ENCODE peak calls at places on chromosomes 7 and 10, in six cellular contexts. W, D, O, Q, K and J are unnamed samples.
A peak's percentile ranks its signal among the peaks of the same experiment; 100 is the strongest.

GRCh38 chr10:59865101-59865500 is 41.3 kb downstream of the CCDC6 start:
- DNase-seq in W (no peak), D (peak; percentile 42), O (peak; percentile 36), Q (peak; percentile 70), K (peak; percentile 84), J (peak; percentile 74)

GRCh38 chr10:2688958-2689357 is 378.4 kb upstream of the PFKP start:
- DNase-seq in W (no peak), D (no peak), O (no peak), Q (no peak), K (no peak), J (no peak)

GRCh38 chr7:151838861-151839381 is 38.0 kb downstream of the PRKAG2 start:
- DNase-seq in W (no peak), D (no peak), O (no peak), Q (no peak), K (peak; percentile 31), J (no peak)

GRCh38 chr10:104648421-104648820 is 7.3 kb downstream of the SORCS3 start:
- DNase-seq in W (no peak), D (no peak), O (no peak), Q (no peak), K (no peak), J (no peak)

GRCh38 chr7:117863618-117864017 is 9.6 kb downstream of the CTTNBP2 start:
- DNase-seq in W (no peak), D (no peak), O (peak; percentile 10), Q (no peak), K (no peak), J (no peak)

GRCh38 chr10:76129213-76129612 is 697.8 kb downstream of the LRMDA start:
- DNase-seq in W (no peak), D (no peak), O (no peak), Q (no peak), K (no peak), J (no peak)

GRCh38 chr10:102782698-102783540 is 39.2 kb downstream of the WBP1L start:
- DNase-seq in W (peak; percentile 100), D (peak; percentile 63), O (peak; percentile 99), Q (peak; percentile 96), K (peak; percentile 74), J (peak; percentile 28)

GRCh38 chr10:124740374-124741280 is 3.6 kb downstream of the FAM53B start:
- DNase-seq in W (no peak), D (peak; percentile 73), O (peak; percentile 44), Q (peak; percentile 88), K (peak; percentile 84), J (peak; percentile 71)

GRCh38 chr7:129703751-129704150 is 92.2 kb downstream of the NRF1 start:
- DNase-seq in W (no peak), D (no peak), O (peak; percentile 18), Q (no peak), K (no peak), J (no peak)

GRCh38 chr7:94580601-94581000 is 71.0 kb downstream of the CASD1 start:
- DNase-seq in W (peak; percentile 50), D (no peak), O (peak; percentile 63), Q (peak; percentile 31), K (peak; percentile 41), J (no peak)

GRCh38 chr7:116511552-116512523 is 12.3 kb downstream of the CAV2 start:
- DNase-seq in W (peak; percentile 65), D (peak; percentile 50), O (peak; percentile 74), Q (peak; percentile 90), K (peak; percentile 87), J (peak; percentile 19)

GRCh38 chr7:101534873-101535272 is 94.2 kb downstream of the MYL10 start:
- DNase-seq in W (no peak), D (no peak), O (no peak), Q (no peak), K (no peak), J (no peak)

GRCh38 chr10:5588080-5588453 is 63.3 kb downstream of the CALML3 start:
- DNase-seq in W (no peak), D (no peak), O (no peak), Q (no peak), K (no peak), J (no peak)

GRCh38 chr10:112407696-112408095 is 33.8 kb downstream of the ACSL5 start:
- DNase-seq in W (no peak), D (no peak), O (no peak), Q (no peak), K (no peak), J (no peak)

GRCh38 chr7:142793156-142793555 is 22.4 kb downstream of the PRSS2 start:
- DNase-seq in W (peak; percentile 64), D (no peak), O (peak; percentile 75), Q (peak; percentile 9), K (no peak), J (no peak)

GRCh38 chr10:130551676-130552075 is 415.5 kb downstream of the GLRX3 start:
- DNase-seq in W (no peak), D (no peak), O (no peak), Q (no peak), K (no peak), J (no peak)

GRCh38 chr7:38424750-38425463 is 151.5 kb upstream of the TARP start:
- DNase-seq in W (no peak), D (no peak), O (no peak), Q (no peak), K (no peak), J (no peak)

GRCh38 chr10:80202934-80203834 is 2.2 kb downstream of the ANXA11 start:
- DNase-seq in W (peak; percentile 89), D (peak; percentile 86), O (peak; percentile 93), Q (peak; percentile 14), K (peak; percentile 69), J (peak; percentile 75)

GRCh38 chr10:47406870-47407648 is 23.0 kb upstream of the ZNF488 start:
- DNase-seq in W (peak; percentile 83), D (no peak), O (peak; percentile 88), Q (peak; percentile 97), K (peak; percentile 96), J (no peak)

GRCh38 chr7:24336461-24336860 is 52.5 kb downstream of the NPY start:
- DNase-seq in W (no peak), D (no peak), O (no peak), Q (no peak), K (peak; percentile 9), J (no peak)

GRCh38 chr7:112986256-112987031 is 100.2 kb downstream of the GPR85 start:
- DNase-seq in W (peak; percentile 62), D (no peak), O (peak; percentile 67), Q (peak; percentile 45), K (peak; percentile 38), J (no peak)

GRCh38 chr7:100680589-100681271 is 7.2 kb downstream of the GNB2 start:
- DNase-seq in W (no peak), D (no peak), O (no peak), Q (no peak), K (no peak), J (no peak)

GRCh38 chr10:33643042-33643441 is 308.6 kb upstream of the NRP1 start:
- DNase-seq in W (peak; percentile 84), D (no peak), O (peak; percentile 88), Q (peak; percentile 63), K (peak; percentile 67), J (no peak)

DNA sequence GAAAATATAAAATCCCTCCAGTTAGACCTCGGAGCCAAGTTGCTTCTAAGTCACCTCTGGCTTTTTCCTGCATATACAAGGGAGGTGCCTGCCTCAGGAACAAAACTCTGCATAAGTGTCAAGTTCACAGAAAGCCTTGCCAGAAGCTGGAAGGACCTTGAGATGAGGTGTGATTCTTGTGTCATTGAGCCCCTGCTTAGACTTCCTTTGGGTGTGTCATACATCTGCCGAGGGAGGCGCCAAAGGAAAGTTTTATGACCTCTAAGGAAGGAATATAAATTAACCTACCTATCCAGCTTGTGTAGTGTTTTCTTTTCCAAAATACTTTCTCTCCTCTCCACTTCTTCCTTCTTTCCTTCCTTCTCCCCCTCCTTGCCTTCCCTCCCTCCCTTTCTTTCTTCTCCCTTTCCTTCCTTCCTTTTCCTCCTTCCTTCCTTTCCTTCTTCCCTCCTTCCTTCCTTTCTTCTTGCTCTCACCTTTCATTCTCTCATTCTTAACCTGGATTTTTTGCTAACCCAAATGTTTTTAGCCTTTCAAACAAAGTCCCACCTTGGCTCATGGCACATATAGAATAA is 75.1 kb downstream of the TRIL start:
- DNase-seq in W (no peak), D (no peak), O (no peak), Q (no peak), K (no peak), J (no peak)
- TF ChIP-seq CTCF in W (no peak), D (no peak), O (no peak), Q (no peak), K (no peak), J (no peak)

GRCh38 chr7:51141451-51141971 is 175.1 kb downstream of the COBL start:
- DNase-seq in W (no peak), D (no peak), O (peak; percentile 39), Q (peak; percentile 48), K (peak; percentile 54), J (no peak)
- TF ChIP-seq CTCF in W (peak; percentile 79), D (peak; percentile 72), O (peak; percentile 83), Q (peak; percentile 75), K (peak; percentile 58), J (peak; percentile 20)

GRCh38 chr10:35640951-35641429 is 1.1 kb downstream of the FZD8 start:
- DNase-seq in W (peak; percentile 81), D (peak; percentile 61), O (peak; percentile 87), Q (peak; percentile 86), K (peak; percentile 94), J (peak; percentile 69)
- TF ChIP-seq CTCF in W (no peak), D (no peak), O (no peak), Q (peak; percentile 12), K (peak; percentile 2), J (no peak)

GRCh38 chr7:128031901-128032604 is 816 bp upstream of the LRRC4 start:
- DNase-seq in W (peak; percentile 90), D (peak; percentile 36), O (peak; percentile 93), Q (peak; percentile 83), K (peak; percentile 92), J (no peak)
- TF ChIP-seq CTCF in W (no peak), D (peak; percentile 17), O (peak; percentile 15), Q (peak; percentile 30), K (no peak), J (no peak)